ENCODE peak calls at places on chromosomes 3 and 15, in four cellular contexts. D, X, A and O are unnamed samples.

GRCh38 chr15:57427367-57427821 is 51.1 kb downstream of the CGNL1 start:
- DNase-seq in D (no peak), X (peak; percentile 31), A (no peak), O (no peak)

GRCh38 chr15:90903733-90904536 is 833 bp downstream of the MAN2A2 start:
- DNase-seq in D (no peak), X (peak; percentile 64), A (peak; percentile 38), O (peak; percentile 53)

GRCh38 chr15:90583471-90584252 is 53.9 kb downstream of the CRTC3 start:
- DNase-seq in D (no peak), X (no peak), A (no peak), O (no peak)

GRCh38 chr3:63662500-63662899 is 10.0 kb downstream of the SNTN start:
- DNase-seq in D (no peak), X (peak; percentile 6), A (no peak), O (no peak)

GRCh38 chr3:111785034-111785433 is 74.0 kb upstream of the PHLDB2 start:
- DNase-seq in D (no peak), X (no peak), A (no peak), O (no peak)

GRCh38 chr3:131072099-131072559 is 45.5 kb downstream of the NEK11 start:
- DNase-seq in D (no peak), X (no peak), A (peak; percentile 12), O (no peak)

GRCh38 chr3:151230644-151231043 is 27.6 kb upstream of the GPR171 start:
- DNase-seq in D (no peak), X (no peak), A (no peak), O (no peak)

GRCh38 chr15:78082106-78082742 is 4.7 kb upstream of the TBC1D2B start:
- DNase-seq in D (no peak), X (no peak), A (no peak), O (no peak)

GRCh38 chr3:102068736-102069135 is 219.4 kb downstream of the NFKBIZ start:
- DNase-seq in D (no peak), X (no peak), A (no peak), O (no peak)

GRCh38 chr3:143002083-143002712 is 828 bp downstream of the U2SURP start:
- DNase-seq in D (no peak), X (peak; percentile 47), A (peak; percentile 40), O (peak; percentile 30)

GRCh38 chr3:45024601-45025262 is 1.4 kb upstream of the CLEC3B start:
- DNase-seq in D (no peak), X (no peak), A (no peak), O (no peak)

GRCh38 chr3:149340310-149340933 is 7.0 kb upstream of the TM4SF18 start:
- DNase-seq in D (no peak), X (peak; percentile 38), A (no peak), O (no peak)

GRCh38 chr15:92059036-92059970 is 205.8 kb downstream of the SLCO3A1 start:
- DNase-seq in D (no peak), X (no peak), A (no peak), O (no peak)

GRCh38 chr3:31936661-31937060 is 44.4 kb downstream of the OSBPL10 start:
- DNase-seq in D (no peak), X (no peak), A (no peak), O (no peak)

GRCh38 chr3:116837474-116837873 is 127.9 kb downstream of the TUSC7 start:
- DNase-seq in D (no peak), X (no peak), A (no peak), O (no peak)

GRCh38 chr15:66700412-66700801 is 1.6 kb upstream of the SMAD6 start:
- DNase-seq in D (no peak), X (no peak), A (no peak), O (no peak)

GRCh38 chr3:134102976-134103375 is 73.3 kb upstream of the SLCO2A1 start:
- DNase-seq in D (no peak), X (no peak), A (no peak), O (no peak)

GRCh38 chr3:128424508-128425069 is 42.1 kb downstream of the DNAJB8 start:
- DNase-seq in D (no peak), X (no peak), A (peak; percentile 41), O (peak; percentile 30)

GRCh38 chr3:113685956-113686721 is 10.3 kb downstream of the USF3 start:
- DNase-seq in D (no peak), X (peak; percentile 78), A (no peak), O (no peak)

GRCh38 chr3:51975857-51976549 is 1.1 kb downstream of the ABHD14A start:
- DNase-seq in D (no peak), X (peak; percentile 50), A (peak; percentile 66), O (peak; percentile 54)

GRCh38 chr3:110750201-110750600 is 321.4 kb upstream of the NECTIN3 start:
- DNase-seq in D (no peak), X (no peak), A (no peak), O (no peak)

GRCh38 chr3:115903843-115904242 is 280.5 kb downstream of the GAP43 start:
- DNase-seq in D (no peak), X (no peak), A (no peak), O (no peak)

GRCh38 chr3:119695480-119695879 is 7.3 kb upstream of the CFAP91 start:
- DNase-seq in D (no peak), X (no peak), A (peak; percentile 46), O (no peak)

GRCh38 chr3:143847787-143848631 is at the start of gene SLC9A9:
- DNase-seq in D (peak; percentile 63), X (no peak), A (no peak), O (peak; percentile 53)

GRCh38 chr15:45169608-45170480 is 17.9 kb downstream of the SHF start:
- DNase-seq in D (no peak), X (no peak), A (no peak), O (no peak)

GRCh38 chr15:70538278-70538677 is 225.1 kb downstream of the UACA start:
- DNase-seq in D (no peak), X (peak; percentile 18), A (no peak), O (no peak)

GRCh38 chr3:97105989-97106651 is 291.7 kb downstream of the EPHA6 start:
- DNase-seq in D (no peak), X (no peak), A (no peak), O (no peak)

GRCh38 chr15:60758961-60759729 is 280.2 kb upstream of the ICE2 start:
- DNase-seq in D (no peak), X (no peak), A (no peak), O (no peak)

GRCh38 chr3:77096966-77097890 is 57.3 kb downstream of the ROBO2 start:
- DNase-seq in D (no peak), X (no peak), A (peak; percentile 7), O (no peak)

GRCh38 chr3:189270248-189270832 is 98.6 kb downstream of the TPRG1 start:
- DNase-seq in D (no peak), X (peak; percentile 47), A (no peak), O (peak; percentile 33)

GRCh38 chr3:162540421-162540820 is 1043.8 kb downstream of the OTOL1 start:
- DNase-seq in D (no peak), X (no peak), A (no peak), O (no peak)
- TF ChIP-seq FOXK2 in D (no peak), X (no peak), A (no peak), O (no peak)

GRCh38 chr3:36923523-36923943 is 21.3 kb downstream of the TRANK1 start:
- DNase-seq in D (no peak), X (no peak), A (no peak), O (no peak)

GRCh38 chr3:36919439-36920160 is 25.3 kb downstream of the TRANK1 start:
- DNase-seq in D (no peak), X (peak; percentile 87), A (no peak), O (no peak)

GRCh38 chr3:36923981-36924747 is 20.7 kb downstream of the TRANK1 start:
- DNase-seq in D (no peak), X (no peak), A (no peak), O (no peak)

GRCh38 chr3:36918050-36918449 is 26.8 kb downstream of the TRANK1 start:
- DNase-seq in D (peak; percentile 48), X (no peak), A (no peak), O (no peak)

DNA sequence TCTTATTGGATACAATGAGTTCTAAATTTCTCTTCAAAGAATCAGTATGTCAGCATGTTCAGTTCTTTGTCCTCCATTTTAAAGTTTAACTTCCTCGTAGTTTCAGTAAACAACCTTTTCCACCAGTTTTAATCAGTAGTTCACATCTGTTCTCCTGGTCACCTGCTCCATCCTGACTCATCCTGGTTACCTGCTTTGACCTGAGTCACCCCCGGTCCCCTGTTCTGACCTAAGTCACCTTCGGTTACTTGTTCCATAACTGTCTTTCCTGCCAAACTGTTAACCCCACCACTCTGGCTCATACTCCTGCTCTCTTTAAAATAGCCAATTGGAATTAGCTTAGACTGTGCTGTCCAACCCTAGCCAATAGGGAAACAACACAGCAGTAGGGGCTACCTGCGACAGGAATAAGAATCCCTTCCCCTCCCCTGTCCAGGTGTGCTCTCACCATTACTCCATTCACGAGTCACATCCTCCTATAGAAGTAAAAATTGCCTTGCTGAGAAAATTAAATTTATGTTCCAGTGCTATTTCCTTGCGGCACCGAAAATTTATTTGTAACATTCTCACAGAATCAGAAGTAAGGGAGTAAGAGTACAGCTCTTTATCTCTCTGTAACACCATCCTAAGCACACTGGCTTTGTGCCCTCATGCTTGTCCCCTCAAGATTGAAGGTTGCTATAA is 23.8 kb downstream of the TRANK1 start:
- DNase-seq in D (no peak), X (no peak), A (no peak), O (no peak)
- TF ChIP-seq FOXK2 in D (no peak), X (no peak), A (no peak), O (no peak)

DNA sequence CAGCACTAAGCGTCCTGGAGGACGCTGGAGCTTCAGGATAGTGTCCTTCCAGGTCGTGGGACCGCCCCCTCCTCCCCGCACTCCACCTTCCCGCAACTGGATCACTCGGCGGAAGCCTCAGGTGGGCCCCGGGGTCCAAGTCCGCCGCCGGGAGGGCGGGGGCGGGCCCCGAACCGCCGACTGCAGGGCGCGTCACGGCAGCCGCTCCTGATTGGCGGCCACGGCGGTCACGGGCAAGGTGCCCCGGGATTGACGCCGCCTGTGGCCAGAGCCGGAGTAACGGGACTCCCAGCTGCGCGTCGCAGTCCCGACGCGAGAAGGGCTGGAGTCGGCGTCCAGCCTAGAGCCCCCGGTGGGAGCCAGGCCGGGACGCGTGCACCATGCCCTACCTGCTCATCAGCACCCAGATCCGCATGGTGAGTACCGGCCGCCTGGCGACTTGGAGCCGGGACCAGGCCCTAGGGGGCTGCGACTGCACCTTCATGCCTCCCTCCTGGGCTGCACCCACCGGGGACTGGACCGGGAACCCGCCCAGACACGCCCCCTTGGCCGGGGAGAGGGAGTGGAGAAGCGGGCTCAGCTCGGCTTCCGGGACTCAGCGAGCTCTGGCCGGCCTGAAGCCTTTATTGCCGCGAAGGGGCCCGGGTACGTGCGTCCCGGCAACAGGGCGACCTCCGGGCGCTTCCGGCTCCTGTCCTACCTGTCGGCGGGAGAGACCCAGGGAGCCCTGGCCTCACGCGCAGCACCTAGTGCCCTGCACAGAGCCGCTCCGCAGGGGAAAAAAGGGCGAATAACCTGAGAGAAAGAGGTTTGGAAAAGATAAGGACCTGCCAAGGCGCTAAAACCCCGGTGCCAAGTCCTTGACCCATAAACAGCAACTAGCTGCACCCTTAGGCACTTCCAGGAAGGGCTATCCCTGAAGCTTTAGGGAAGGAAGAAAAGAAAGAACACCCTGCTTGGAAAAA is at the start of gene GCHFR:
- DNase-seq in D (no peak), X (peak; percentile 83), A (peak; percentile 93), O (peak; percentile 64)
- TF ChIP-seq FOXK2 in D (no peak), X (no peak), A (no peak), O (no peak)

GRCh38 chr3:157082305-157082981 is 77.5 kb downstream of the CCNL1 start:
- DNase-seq in D (no peak), X (no peak), A (no peak), O (no peak)
- TF ChIP-seq FOXK2 in D (no peak), X (no peak), A (no peak), O (no peak)

GRCh38 chr3:94101860-94102259 is 39.0 kb downstream of the NSUN3 start:
- DNase-seq in D (no peak), X (no peak), A (no peak), O (no peak)
- TF ChIP-seq FOXK2 in D (no peak), X (no peak), A (no peak), O (no peak)